ENCODE peak calls at places on chromosomes 7 and 10, in five cellular contexts. One of them, this sample, is unnamed.

GRCh38 chr7:117791877-117792780 is 81.1 kb downstream of the CTTNBP2 start:
- ATAC-seq in K562: peak; percentile 91
- ATAC-seq in HepG2: peak; percentile 82
- ATAC-seq in GM12878: peak; percentile 85
- ATAC-seq in upper lobe of left lung: peak; percentile 82
- ATAC-seq in this sample: peak; percentile 62

GRCh38 chr7:155412416-155413253 is 45.3 kb upstream of the EN2 start:
- ATAC-seq in K562: peak; percentile 92
- ATAC-seq in HepG2: peak; percentile 88
- ATAC-seq in GM12878: peak; percentile 96
- ATAC-seq in upper lobe of left lung: peak; percentile 60
- ATAC-seq in this sample: no peak

GRCh38 chr10:2296179-2296578 is 558.9 kb upstream of the ADARB2 start:
- ATAC-seq in K562: no peak
- ATAC-seq in HepG2: no peak
- ATAC-seq in GM12878: no peak
- ATAC-seq in upper lobe of left lung: no peak
- ATAC-seq in this sample: no peak

GRCh38 chr7:30738026-30738915 is 13.7 kb upstream of the INMT start:
- ATAC-seq in K562: no peak
- ATAC-seq in HepG2: no peak
- ATAC-seq in GM12878: no peak
- ATAC-seq in upper lobe of left lung: no peak
- ATAC-seq in this sample: no peak

GRCh38 chr7:40937879-40938278 is 765.0 kb downstream of the INHBA start:
- ATAC-seq in K562: no peak
- ATAC-seq in HepG2: no peak
- ATAC-seq in GM12878: no peak
- ATAC-seq in upper lobe of left lung: no peak
- ATAC-seq in this sample: no peak

GRCh38 chr7:77833136-77833535 is 34.6 kb downstream of the PHTF2 start:
- ATAC-seq in K562: no peak
- ATAC-seq in HepG2: no peak
- ATAC-seq in GM12878: no peak
- ATAC-seq in upper lobe of left lung: no peak
- ATAC-seq in this sample: no peak

GRCh38 chr7:45917658-45918057 is 3.4 kb downstream of the IGFBP3 start:
- ATAC-seq in K562: peak; percentile 95
- ATAC-seq in HepG2: peak; percentile 81
- ATAC-seq in GM12878: peak; percentile 81
- ATAC-seq in upper lobe of left lung: peak; percentile 75
- ATAC-seq in this sample: peak; percentile 53

GRCh38 chr10:88110822-88111221 is 247.4 kb downstream of the PTEN start:
- ATAC-seq in K562: no peak
- ATAC-seq in HepG2: no peak
- ATAC-seq in GM12878: peak; percentile 20
- ATAC-seq in upper lobe of left lung: no peak
- ATAC-seq in this sample: no peak

GRCh38 chr10:52652431-52653220 is 120.0 kb downstream of the MBL2 start:
- ATAC-seq in K562: no peak
- ATAC-seq in HepG2: no peak
- ATAC-seq in GM12878: no peak
- ATAC-seq in upper lobe of left lung: no peak
- ATAC-seq in this sample: no peak

GRCh38 chr7:34675749-34676374 is 17.8 kb downstream of the NPSR1 start:
- ATAC-seq in K562: peak; percentile 73
- ATAC-seq in HepG2: peak; percentile 87
- ATAC-seq in GM12878: peak; percentile 94
- ATAC-seq in upper lobe of left lung: no peak
- ATAC-seq in this sample: no peak

GRCh38 chr7:94648731-94649130 is 7.2 kb downstream of the SGCE start:
- ATAC-seq in K562: no peak
- ATAC-seq in HepG2: no peak
- ATAC-seq in GM12878: no peak
- ATAC-seq in upper lobe of left lung: no peak
- ATAC-seq in this sample: no peak

GRCh38 chr10:17046989-17047388 is 82.6 kb downstream of the CUBN start:
- ATAC-seq in K562: no peak
- ATAC-seq in HepG2: no peak
- ATAC-seq in GM12878: no peak
- ATAC-seq in upper lobe of left lung: no peak
- ATAC-seq in this sample: no peak

GRCh38 chr7:157411580-157411979 is 74.8 kb downstream of the DNAJB6 start:
- ATAC-seq in K562: peak; percentile 97
- ATAC-seq in HepG2: no peak
- ATAC-seq in GM12878: no peak
- ATAC-seq in upper lobe of left lung: no peak
- ATAC-seq in this sample: no peak

GRCh38 chr7:36182854-36183604 is 30.0 kb downstream of the EEPD1 start:
- ATAC-seq in K562: no peak
- ATAC-seq in HepG2: peak; percentile 96
- ATAC-seq in GM12878: peak; percentile 25
- ATAC-seq in upper lobe of left lung: no peak
- ATAC-seq in this sample: peak; percentile 19

GRCh38 chr10:32408690-32409089 is 37.2 kb upstream of the CCDC7 start:
- ATAC-seq in K562: no peak
- ATAC-seq in HepG2: no peak
- ATAC-seq in GM12878: no peak
- ATAC-seq in upper lobe of left lung: no peak
- ATAC-seq in this sample: no peak

GRCh38 chr10:26730548-26730947 is 33.0 kb downstream of the PDSS1 start:
- ATAC-seq in K562: no peak
- ATAC-seq in HepG2: no peak
- ATAC-seq in GM12878: no peak
- ATAC-seq in upper lobe of left lung: no peak
- ATAC-seq in this sample: no peak

GRCh38 chr10:125584954-125585353 is 98.0 kb downstream of the TEX36 start:
- ATAC-seq in K562: no peak
- ATAC-seq in HepG2: no peak
- ATAC-seq in GM12878: no peak
- ATAC-seq in upper lobe of left lung: no peak
- ATAC-seq in this sample: no peak

GRCh38 chr7:134710511-134710853 is 63.8 kb downstream of the BPGM start:
- ATAC-seq in K562: no peak
- ATAC-seq in HepG2: peak; percentile 63
- ATAC-seq in GM12878: no peak
- ATAC-seq in upper lobe of left lung: peak; percentile 16
- ATAC-seq in this sample: no peak

GRCh38 chr7:156257904-156258303 is 382.7 kb upstream of the RNF32 start:
- ATAC-seq in K562: no peak
- ATAC-seq in HepG2: no peak
- ATAC-seq in GM12878: no peak
- ATAC-seq in upper lobe of left lung: no peak
- ATAC-seq in this sample: no peak

GRCh38 chr10:11149499-11149898 is 131.8 kb downstream of the CELF2 start:
- ATAC-seq in K562: peak; percentile 18
- ATAC-seq in HepG2: no peak
- ATAC-seq in GM12878: no peak
- ATAC-seq in upper lobe of left lung: peak; percentile 40
- ATAC-seq in this sample: no peak

GRCh38 chr10:110867807-110868465 is 3.8 kb upstream of the PDCD4 start:
- ATAC-seq in K562: no peak
- ATAC-seq in HepG2: no peak
- ATAC-seq in GM12878: no peak
- ATAC-seq in upper lobe of left lung: no peak
- ATAC-seq in this sample: no peak

GRCh38 chr7:68684246-68684850 is 913.9 kb upstream of the AUTS2 start:
- ATAC-seq in K562: no peak
- ATAC-seq in HepG2: no peak
- ATAC-seq in GM12878: no peak
- ATAC-seq in upper lobe of left lung: no peak
- ATAC-seq in this sample: no peak

GRCh38 chr10:11516419-11516721 is 95.1 kb downstream of the USP6NL start:
- ATAC-seq in K562: peak; percentile 41
- ATAC-seq in HepG2: no peak
- ATAC-seq in GM12878: peak; percentile 84
- ATAC-seq in upper lobe of left lung: no peak
- ATAC-seq in this sample: no peak

GRCh38 chr7:50782376-50783208 is at the start of gene GRB10:
- ATAC-seq in K562: no peak
- ATAC-seq in HepG2: peak; percentile 84
- ATAC-seq in GM12878: no peak
- ATAC-seq in upper lobe of left lung: peak; percentile 82
- ATAC-seq in this sample: peak; percentile 78

GRCh38 chr10:9957352-9957751 is 1060.3 kb upstream of the CELF2 start:
- ATAC-seq in K562: no peak
- ATAC-seq in HepG2: no peak
- ATAC-seq in GM12878: no peak
- ATAC-seq in upper lobe of left lung: peak; percentile 76
- ATAC-seq in this sample: no peak

GRCh38 chr10:69456880-69457693 is 5.8 kb downstream of the TSPAN15 start:
- ATAC-seq in K562: no peak
- ATAC-seq in HepG2: no peak
- ATAC-seq in GM12878: no peak
- ATAC-seq in upper lobe of left lung: no peak
- ATAC-seq in this sample: no peak

GRCh38 chr7:155698633-155699032 is 54.2 kb downstream of the RBM33 start:
- ATAC-seq in K562: no peak
- ATAC-seq in HepG2: no peak
- ATAC-seq in GM12878: no peak
- ATAC-seq in upper lobe of left lung: no peak
- ATAC-seq in this sample: no peak

GRCh38 chr7:151872531-151873401 is 4.1 kb downstream of the PRKAG2 start:
- ATAC-seq in K562: no peak
- ATAC-seq in HepG2: no peak
- ATAC-seq in GM12878: no peak
- ATAC-seq in upper lobe of left lung: no peak
- ATAC-seq in this sample: no peak

GRCh38 chr10:79187545-79187940 is 118.8 kb downstream of the ZMIZ1 start:
- ATAC-seq in K562: no peak
- ATAC-seq in HepG2: no peak
- ATAC-seq in GM12878: no peak
- ATAC-seq in upper lobe of left lung: no peak
- ATAC-seq in this sample: no peak

GRCh38 chr7:142813262-142813661 is 41.6 kb upstream of the EPHB6 start:
- ATAC-seq in K562: no peak
- ATAC-seq in HepG2: peak; percentile 82
- ATAC-seq in GM12878: no peak
- ATAC-seq in upper lobe of left lung: no peak
- ATAC-seq in this sample: no peak

GRCh38 chr10:43825421-43825820 is 176.7 kb upstream of the ZNF32 start:
- ATAC-seq in K562: no peak
- ATAC-seq in HepG2: no peak
- ATAC-seq in GM12878: no peak
- ATAC-seq in upper lobe of left lung: no peak
- ATAC-seq in this sample: peak; percentile 21

GRCh38 chr10:76632158-76633051 is 1005.2 kb downstream of the KCNMA1 start:
- ATAC-seq in K562: no peak
- ATAC-seq in HepG2: peak; percentile 62
- ATAC-seq in GM12878: peak; percentile 91
- ATAC-seq in upper lobe of left lung: peak; percentile 37
- ATAC-seq in this sample: no peak

DNA sequence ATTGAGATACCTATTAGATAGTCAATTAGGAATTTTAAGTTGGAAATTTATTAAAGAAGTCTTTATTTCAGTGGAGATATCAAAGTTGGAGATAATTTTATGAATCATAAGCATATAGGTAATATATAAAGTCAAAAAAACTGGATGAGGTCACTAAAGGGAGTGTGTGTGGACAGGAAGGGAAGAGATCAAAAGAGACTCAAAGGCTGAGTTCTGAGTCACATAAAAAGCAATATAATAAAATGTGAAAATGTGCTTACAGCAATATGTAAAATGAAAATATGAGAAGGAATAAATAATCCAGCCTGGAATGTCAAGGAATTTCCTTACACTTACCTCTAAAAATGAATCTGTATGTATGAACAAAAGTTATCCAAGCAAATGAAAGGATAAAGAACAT is 583.3 kb upstream of the SORCS1 start:
- ATAC-seq in K562: no peak
- ATAC-seq in HepG2: no peak
- ATAC-seq in GM12878: no peak
- ATAC-seq in upper lobe of left lung: no peak
- ATAC-seq in this sample: no peak
- H3K27me3 ChIP-seq in K562: no peaks in the 10 kb centered on the region
- H3K27me3 ChIP-seq in HepG2: no peaks in the 10 kb centered on the region
- H3K27me3 ChIP-seq in GM12878: no peaks in the 10 kb centered on the region
- H3K27me3 ChIP-seq in upper lobe of left lung: no peaks in the 10 kb centered on the region
- H3K27me3 ChIP-seq in this sample: no peaks in the 10 kb centered on the region

GRCh38 chr10:120850911-120851865 is at the start of gene WDR11:
- ATAC-seq in K562: peak; percentile 100
- ATAC-seq in HepG2: peak; percentile 100
- ATAC-seq in GM12878: peak; percentile 97
- ATAC-seq in upper lobe of left lung: peak; percentile 100
- ATAC-seq in this sample: peak; percentile 98
- TF ChIP-seq EP300 in K562: peak; percentile 51
- TF ChIP-seq EP300 in HepG2: peak; percentile 49
- TF ChIP-seq EP300 in GM12878: no peak
- TF ChIP-seq EP300 in upper lobe of left lung: no peak
- TF ChIP-seq EP300 in this sample: no peak

DNA sequence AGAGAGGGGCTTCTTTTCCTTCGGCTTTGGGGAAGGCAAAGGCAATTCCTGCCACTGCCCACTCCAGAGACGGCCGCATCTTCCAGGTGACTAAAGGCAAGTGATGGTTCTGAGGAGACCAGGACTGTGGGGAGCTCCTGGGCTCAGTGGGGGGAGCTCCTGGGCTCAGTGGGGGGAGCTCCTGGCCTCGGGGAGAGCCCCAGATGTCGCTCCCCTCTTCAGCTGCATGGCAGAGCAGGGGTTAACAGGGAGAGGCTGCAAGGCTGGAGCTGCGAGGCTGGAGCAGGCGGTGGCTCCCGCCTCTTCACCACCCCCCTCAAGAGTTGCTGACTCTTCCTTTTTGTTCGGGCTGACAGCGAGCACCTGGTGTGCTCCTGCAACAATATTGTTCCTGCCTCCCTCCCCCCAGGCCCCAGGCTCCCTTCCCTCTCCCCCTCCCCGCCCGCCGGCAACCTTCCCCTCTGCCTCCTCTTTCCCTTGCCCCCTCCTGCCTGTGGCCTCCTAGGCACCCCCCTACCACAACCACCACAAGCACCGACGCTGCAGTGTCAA is 56.3 kb upstream of the LBX1 start:
- ATAC-seq in K562: no peak
- ATAC-seq in HepG2: no peak
- ATAC-seq in GM12878: no peak
- ATAC-seq in upper lobe of left lung: no peak
- ATAC-seq in this sample: no peak
- H3K27me3 ChIP-seq in K562: peaks cover 50% of the 10 kb centered on the region
- H3K27me3 ChIP-seq in HepG2: peaks cover 13% of the 10 kb centered on the region
- H3K27me3 ChIP-seq in GM12878: peaks cover 18% of the 10 kb centered on the region
- H3K27me3 ChIP-seq in upper lobe of left lung: peaks cover 3% of the 10 kb centered on the region
- H3K27me3 ChIP-seq in this sample: peaks cover 88% of the 10 kb centered on the region

DNA sequence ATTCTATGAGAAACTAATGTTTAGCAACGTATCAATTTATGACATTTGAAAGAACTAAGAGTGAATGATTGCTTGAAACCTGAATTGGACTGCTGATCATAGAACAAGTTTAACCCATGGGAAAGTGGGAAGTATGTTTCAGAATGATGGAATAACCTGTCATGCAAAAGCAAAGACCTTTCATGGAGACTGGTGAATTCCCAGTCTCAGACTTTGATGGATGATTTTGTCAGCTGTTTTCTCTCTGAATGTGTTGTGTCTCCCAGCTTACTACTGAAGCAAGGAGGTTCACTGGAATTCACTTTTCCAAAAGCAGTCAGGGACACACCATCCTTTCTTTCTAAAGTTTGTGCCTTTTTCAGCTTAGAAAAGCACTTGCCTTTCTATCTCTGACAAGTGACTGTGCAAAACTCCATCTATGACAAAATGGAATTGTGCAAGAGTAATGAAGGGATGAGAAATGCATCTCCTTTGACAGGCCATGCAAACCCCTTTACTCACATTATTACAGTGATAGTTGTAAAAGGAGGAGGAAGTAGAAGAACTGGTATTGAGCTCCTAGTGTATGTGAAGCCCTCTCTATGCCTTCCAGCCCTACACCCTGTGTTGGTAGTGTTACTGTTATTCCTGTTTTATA is 176.1 kb downstream of the PRKG1 start:
- ATAC-seq in K562: no peak
- ATAC-seq in HepG2: no peak
- ATAC-seq in GM12878: no peak
- ATAC-seq in upper lobe of left lung: no peak
- ATAC-seq in this sample: no peak
- TF ChIP-seq EP300 in K562: no peak
- TF ChIP-seq EP300 in HepG2: no peak
- TF ChIP-seq EP300 in GM12878: no peak
- TF ChIP-seq EP300 in upper lobe of left lung: no peak
- TF ChIP-seq EP300 in this sample: no peak